ENCODE peak calls at places on chromosomes 7 and 10, in six cellular contexts. O, R, X, S, G and A are unnamed samples.

GRCh38 chr7:120925392-120925791 is 25.2 kb upstream of the ING3 start:
- DNase-seq in S (peak; percentile 16), O (no peak), G (no peak), R (peak; percentile 8), X (no peak), A (no peak)

GRCh38 chr7:112254166-112254565 is 47.7 kb downstream of the ZNF277 start:
- DNase-seq in O (no peak), R (no peak), X (no peak), S (no peak), G (no peak), A (no peak)

GRCh38 chr10:22560391-22561239 is 153.8 kb downstream of the PIP4K2A start:
- DNase-seq in S (no peak), R (no peak), O (no peak), G (no peak), X (no peak), A (no peak)

GRCh38 chr7:20797174-20798080 is 10.7 kb upstream of the SP8 start:
- DNase-seq in O (no peak), S (no peak), R (no peak), G (peak; percentile 38), X (no peak), A (no peak)

GRCh38 chr10:48455055-48455391 is 148.5 kb downstream of the MAPK8 start:
- DNase-seq in O (no peak), G (no peak), X (no peak), R (no peak), S (no peak), A (no peak)

GRCh38 chr7:144835166-144835611 is 664 bp downstream of the TPK1 start:
- DNase-seq in S (peak; percentile 61), X (peak; percentile 35), R (peak; percentile 13), G (peak; percentile 55), O (peak; percentile 81), A (peak; percentile 50)

GRCh38 chr7:1232623-1233327 is at the start of gene UNCX:
- DNase-seq in O (no peak), G (no peak), X (no peak), S (no peak), R (no peak), A (no peak)

GRCh38 chr10:110142965-110143364 is 64.4 kb upstream of the MXI1 start:
- DNase-seq in O (no peak), S (no peak), R (no peak), G (no peak), X (no peak), A (no peak)

GRCh38 chr10:86658261-86658741 is 4.0 kb downstream of the OPN4 start:
- DNase-seq in S (peak; percentile 10), G (no peak), R (no peak), O (no peak), X (no peak), A (peak; percentile 20)

GRCh38 chr7:44287488-44288380 is 37.7 kb downstream of the CAMK2B start:
- DNase-seq in O (no peak), R (no peak), S (peak; percentile 4), X (peak; percentile 24), G (no peak), A (peak; percentile 9)

GRCh38 chr10:22086730-22087364 is 83.3 kb upstream of the DNAJC1 start:
- DNase-seq in R (peak; percentile 54), G (peak; percentile 44), S (peak; percentile 89), O (no peak), X (peak; percentile 84), A (peak; percentile 79)

GRCh38 chr7:37982423-37982822 is 62.0 kb downstream of the EPDR1 start:
- DNase-seq in X (no peak), S (peak; percentile 17), O (no peak), R (no peak), G (no peak), A (no peak)

GRCh38 chr7:103794424-103794823 is 195.0 kb downstream of the RELN start:
- DNase-seq in X (no peak), R (no peak), G (no peak), S (no peak), O (no peak), A (no peak)

GRCh38 chr10:121112618-121113384 is 261.6 kb downstream of the WDR11 start:
- DNase-seq in G (no peak), S (peak; percentile 36), X (no peak), R (no peak), O (no peak), A (no peak)

GRCh38 chr7:73810991-73811360 is 19.8 kb upstream of the CLDN4 start:
- DNase-seq in R (no peak), O (no peak), S (no peak), G (no peak), X (peak; percentile 14), A (no peak)

GRCh38 chr7:11228515-11228914 is 254.8 kb downstream of the PHF14 start:
- DNase-seq in O (no peak), R (no peak), X (peak; percentile 79), S (peak; percentile 72), G (no peak), A (peak; percentile 83)

GRCh38 chr10:132546567-132547420 is 9.2 kb downstream of the INPP5A start:
- DNase-seq in R (no peak), O (no peak), S (peak; percentile 48), G (no peak), X (peak; percentile 52), A (no peak)

GRCh38 chr7:88090233-88090632 is 129.6 kb downstream of the SRI start:
- DNase-seq in R (no peak), O (no peak), G (no peak), X (no peak), S (no peak), A (no peak)

GRCh38 chr7:7851381-7851780 is 117.2 kb upstream of the GLCCI1 start:
- DNase-seq in G (no peak), X (no peak), S (no peak), O (no peak), R (no peak), A (no peak)

GRCh38 chr7:70660819-70661191 is 471.1 kb upstream of the GALNT17 start:
- DNase-seq in X (no peak), S (no peak), G (no peak), R (no peak), O (no peak), A (no peak)

GRCh38 chr10:102399217-102400021 is 3.9 kb downstream of the NFKB2 start:
- DNase-seq in O (peak; percentile 82), S (peak; percentile 87), X (peak; percentile 93), G (peak; percentile 90), R (peak; percentile 82), A (peak; percentile 92)

GRCh38 chr10:66586073-66586472 is 339.8 kb upstream of the LRRTM3 start:
- DNase-seq in X (peak; percentile 48), R (peak; percentile 35), S (no peak), G (no peak), O (no peak), A (no peak)
- TF ChIP-seq CTCF in X (no peak), R (peak; percentile 46), S (no peak), G (no peak), O (no peak), A (no peak)

GRCh38 chr10:63628526-63629362 is 107.5 kb downstream of the REEP3 start:
- DNase-seq in R (no peak), G (no peak), O (peak; percentile 91), X (peak; percentile 60), S (peak; percentile 58), A (peak; percentile 86)

GRCh38 chr10:63629363-63630084 is 108.3 kb downstream of the REEP3 start:
- DNase-seq in S (peak; percentile 97), G (peak; percentile 97), X (peak; percentile 94), R (peak; percentile 99), O (peak; percentile 98), A (peak; percentile 98)

GRCh38 chr10:63631971-63632370 is 110.8 kb downstream of the REEP3 start:
- DNase-seq in X (no peak), O (no peak), S (no peak), R (no peak), G (no peak), A (no peak)

GRCh38 chr10:63630928-63631685 is 109.9 kb downstream of the REEP3 start:
- DNase-seq in S (no peak), G (no peak), X (no peak), R (peak; percentile 90), O (no peak), A (no peak)

GRCh38 chr10:63630085-63630927 is 109.1 kb downstream of the REEP3 start:
- DNase-seq in X (peak; percentile 91), G (peak; percentile 93), O (peak; percentile 80), R (peak; percentile 90), S (peak; percentile 91), A (peak; percentile 94)
- TF ChIP-seq POLR2A in X (no peak), G (peak; percentile 43), O (no peak), R (peak; percentile 34), S (peak; percentile 73), A (peak; percentile 62)

DNA sequence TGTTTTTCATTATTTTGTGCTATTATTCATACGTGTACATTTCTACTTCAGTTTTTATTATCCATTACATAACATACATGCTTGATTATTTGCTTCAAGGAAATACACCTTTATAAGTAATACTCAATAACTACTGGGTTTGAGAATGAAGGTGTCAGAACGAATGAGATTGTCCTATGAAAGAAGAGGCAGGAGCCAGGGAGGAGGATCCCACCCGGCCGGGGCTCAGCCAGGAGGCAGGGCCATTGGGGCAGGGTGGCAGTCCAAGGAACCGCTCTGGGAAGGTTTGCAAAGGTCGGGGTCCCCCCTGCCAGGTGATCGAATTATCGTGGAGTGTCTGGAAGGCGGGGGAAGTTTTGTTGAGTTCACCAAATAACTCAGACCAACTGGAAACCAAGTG is 9.1 kb downstream of the TRIM56 start:
- DNase-seq in S (no peak), R (no peak), G (no peak), O (no peak), X (no peak), A (peak; percentile 28)
- H3K27ac ChIP-seq in S (no peak overlapping the region), R (peak overlapping the region; percentile 77), G (peak overlapping the region; percentile 50), O (peak overlapping the region; percentile 41), X (no peak overlapping the region), A (peak overlapping the region; percentile 13)

DNA sequence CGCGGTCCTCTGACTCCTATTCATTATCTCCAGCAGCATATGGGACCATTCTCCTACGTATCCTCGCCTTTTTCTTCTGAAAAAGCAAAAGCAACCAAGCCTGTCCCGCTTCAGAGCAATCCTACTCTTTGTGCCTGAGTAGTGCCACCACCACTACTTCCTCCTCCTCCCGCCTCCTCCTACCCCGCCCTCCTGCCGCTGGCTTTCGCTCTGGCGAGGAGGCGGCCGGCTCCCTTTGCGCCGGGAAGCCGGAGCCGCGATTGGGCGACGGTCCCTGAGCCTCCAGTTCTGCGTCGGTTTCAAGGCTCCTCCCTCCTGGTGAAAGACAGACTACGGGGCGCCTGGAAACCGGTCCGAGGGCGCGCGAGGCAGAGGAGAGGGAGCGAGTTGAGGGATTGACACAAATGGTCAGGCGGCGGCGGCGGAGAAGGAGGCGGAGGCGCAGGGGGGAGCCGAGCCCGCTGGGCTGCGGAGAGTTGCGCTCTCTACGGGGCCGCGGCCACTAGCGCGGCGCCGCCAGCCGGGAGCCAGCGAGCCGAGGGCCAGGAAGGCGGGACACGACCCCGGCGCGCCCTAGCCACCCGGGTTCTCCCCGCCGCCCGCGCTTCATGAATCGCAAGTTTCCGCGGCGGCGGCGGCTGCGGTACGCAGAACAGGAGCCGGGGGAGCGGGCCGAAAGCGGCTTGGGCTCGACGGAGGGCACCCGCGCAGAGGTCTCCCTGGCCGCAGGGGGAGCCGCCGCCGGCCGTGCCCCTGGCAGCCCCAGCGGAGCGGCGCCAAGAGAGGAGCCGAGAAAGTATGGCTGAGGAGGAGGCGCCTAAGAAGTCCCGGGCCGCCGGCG is at the start of gene FZD1:
- DNase-seq in X (peak; percentile 95), R (peak; percentile 99), O (peak; percentile 98), G (peak; percentile 96), S (peak; percentile 98), A (peak; percentile 97)
- TF ChIP-seq CTCF in X (no peak), R (no peak), O (peak; percentile 35), G (peak; percentile 9), S (no peak), A (no peak)